ENCODE peak calls at places on chromosomes 7 and 10, in ten cellular contexts. One of them, this sample, is unnamed.

GRCh38 chr7:38068461-38068860 is 109.6 kb upstream of the STARD3NL start:
- DNase-seq in stimulated activated CD8-positive, alpha-beta memory T cell treated with anti-CD3 and anti-CD28 coated beads, Interleukin-4, amount 100 ng/mL, for 1 hour: no peak
- DNase-seq in NCI-H1694: no peak
- DNase-seq in tibial artery: no peak
- DNase-seq in head of caudate nucleus: no peak
- DNase-seq in stimulated activated CD4-positive, alpha-beta T cell treated with anti-CD3 and anti-CD28 coated beads, TNF-alpha, amount 100 ng/mL, for 1 hour: no peak
- DNase-seq in substantia nigra: no peak
- DNase-seq in SHP77: no peak
- DNase-seq in AG04449: no peak
- DNase-seq in AML-193: no peak
- DNase-seq in this sample: no peak

GRCh38 chr10:79242620-79243152 is 104.6 kb upstream of the PPIF start:
- DNase-seq in stimulated activated CD8-positive, alpha-beta memory T cell treated with anti-CD3 and anti-CD28 coated beads, Interleukin-4, amount 100 ng/mL, for 1 hour: no peak
- DNase-seq in NCI-H1694: no peak
- DNase-seq in tibial artery: peak; percentile 88
- DNase-seq in head of caudate nucleus: peak; percentile 64
- DNase-seq in stimulated activated CD4-positive, alpha-beta T cell treated with anti-CD3 and anti-CD28 coated beads, TNF-alpha, amount 100 ng/mL, for 1 hour: no peak
- DNase-seq in substantia nigra: peak; percentile 58
- DNase-seq in SHP77: no peak
- DNase-seq in AG04449: no peak
- DNase-seq in AML-193: peak; percentile 28
- DNase-seq in this sample: no peak

GRCh38 chr7:23494009-23494408 is 23.7 kb upstream of the IGF2BP3 start:
- DNase-seq in stimulated activated CD8-positive, alpha-beta memory T cell treated with anti-CD3 and anti-CD28 coated beads, Interleukin-4, amount 100 ng/mL, for 1 hour: no peak
- DNase-seq in NCI-H1694: no peak
- DNase-seq in tibial artery: no peak
- DNase-seq in head of caudate nucleus: no peak
- DNase-seq in stimulated activated CD4-positive, alpha-beta T cell treated with anti-CD3 and anti-CD28 coated beads, TNF-alpha, amount 100 ng/mL, for 1 hour: no peak
- DNase-seq in substantia nigra: no peak
- DNase-seq in SHP77: no peak
- DNase-seq in AG04449: no peak
- DNase-seq in AML-193: no peak
- DNase-seq in this sample: no peak

GRCh38 chr7:121113288-121113687 is 124.8 kb downstream of the CPED1 start:
- DNase-seq in stimulated activated CD8-positive, alpha-beta memory T cell treated with anti-CD3 and anti-CD28 coated beads, Interleukin-4, amount 100 ng/mL, for 1 hour: no peak
- DNase-seq in NCI-H1694: no peak
- DNase-seq in tibial artery: no peak
- DNase-seq in head of caudate nucleus: no peak
- DNase-seq in stimulated activated CD4-positive, alpha-beta T cell treated with anti-CD3 and anti-CD28 coated beads, TNF-alpha, amount 100 ng/mL, for 1 hour: no peak
- DNase-seq in substantia nigra: no peak
- DNase-seq in SHP77: no peak
- DNase-seq in AG04449: peak; percentile 24
- DNase-seq in AML-193: no peak
- DNase-seq in this sample: no peak

GRCh38 chr10:130857631-130858295 is 453.8 kb downstream of the TCERG1L start:
- DNase-seq in stimulated activated CD8-positive, alpha-beta memory T cell treated with anti-CD3 and anti-CD28 coated beads, Interleukin-4, amount 100 ng/mL, for 1 hour: no peak
- DNase-seq in NCI-H1694: no peak
- DNase-seq in tibial artery: no peak
- DNase-seq in head of caudate nucleus: no peak
- DNase-seq in stimulated activated CD4-positive, alpha-beta T cell treated with anti-CD3 and anti-CD28 coated beads, TNF-alpha, amount 100 ng/mL, for 1 hour: no peak
- DNase-seq in substantia nigra: no peak
- DNase-seq in SHP77: no peak
- DNase-seq in AG04449: no peak
- DNase-seq in AML-193: no peak
- DNase-seq in this sample: no peak

GRCh38 chr7:147524726-147525245 is 1065.8 kb upstream of the C7orf33 start:
- DNase-seq in stimulated activated CD8-positive, alpha-beta memory T cell treated with anti-CD3 and anti-CD28 coated beads, Interleukin-4, amount 100 ng/mL, for 1 hour: no peak
- DNase-seq in NCI-H1694: no peak
- DNase-seq in tibial artery: no peak
- DNase-seq in head of caudate nucleus: no peak
- DNase-seq in stimulated activated CD4-positive, alpha-beta T cell treated with anti-CD3 and anti-CD28 coated beads, TNF-alpha, amount 100 ng/mL, for 1 hour: no peak
- DNase-seq in substantia nigra: no peak
- DNase-seq in SHP77: no peak
- DNase-seq in AG04449: no peak
- DNase-seq in AML-193: no peak
- DNase-seq in this sample: no peak

GRCh38 chr10:71778071-71778470 is 4.8 kb upstream of the VSIR start:
- DNase-seq in stimulated activated CD8-positive, alpha-beta memory T cell treated with anti-CD3 and anti-CD28 coated beads, Interleukin-4, amount 100 ng/mL, for 1 hour: no peak
- DNase-seq in NCI-H1694: no peak
- DNase-seq in tibial artery: no peak
- DNase-seq in head of caudate nucleus: no peak
- DNase-seq in stimulated activated CD4-positive, alpha-beta T cell treated with anti-CD3 and anti-CD28 coated beads, TNF-alpha, amount 100 ng/mL, for 1 hour: no peak
- DNase-seq in substantia nigra: no peak
- DNase-seq in SHP77: no peak
- DNase-seq in AG04449: no peak
- DNase-seq in AML-193: no peak
- DNase-seq in this sample: no peak

GRCh38 chr10:29517352-29517923 is 117.3 kb downstream of the SVIL start:
- DNase-seq in stimulated activated CD8-positive, alpha-beta memory T cell treated with anti-CD3 and anti-CD28 coated beads, Interleukin-4, amount 100 ng/mL, for 1 hour: no peak
- DNase-seq in NCI-H1694: peak; percentile 12
- DNase-seq in tibial artery: no peak
- DNase-seq in head of caudate nucleus: no peak
- DNase-seq in stimulated activated CD4-positive, alpha-beta T cell treated with anti-CD3 and anti-CD28 coated beads, TNF-alpha, amount 100 ng/mL, for 1 hour: no peak
- DNase-seq in substantia nigra: no peak
- DNase-seq in SHP77: no peak
- DNase-seq in AG04449: no peak
- DNase-seq in AML-193: peak; percentile 15
- DNase-seq in this sample: no peak

GRCh38 chr10:51231754-51232153 is 157.5 kb downstream of the PRKG1 start:
- DNase-seq in stimulated activated CD8-positive, alpha-beta memory T cell treated with anti-CD3 and anti-CD28 coated beads, Interleukin-4, amount 100 ng/mL, for 1 hour: no peak
- DNase-seq in NCI-H1694: peak; percentile 28
- DNase-seq in tibial artery: no peak
- DNase-seq in head of caudate nucleus: no peak
- DNase-seq in stimulated activated CD4-positive, alpha-beta T cell treated with anti-CD3 and anti-CD28 coated beads, TNF-alpha, amount 100 ng/mL, for 1 hour: no peak
- DNase-seq in substantia nigra: no peak
- DNase-seq in SHP77: no peak
- DNase-seq in AG04449: no peak
- DNase-seq in AML-193: no peak
- DNase-seq in this sample: no peak

GRCh38 chr7:93307131-93307660 is 75.0 kb downstream of the VPS50 start:
- DNase-seq in stimulated activated CD8-positive, alpha-beta memory T cell treated with anti-CD3 and anti-CD28 coated beads, Interleukin-4, amount 100 ng/mL, for 1 hour: no peak
- DNase-seq in NCI-H1694: no peak
- DNase-seq in tibial artery: no peak
- DNase-seq in head of caudate nucleus: no peak
- DNase-seq in stimulated activated CD4-positive, alpha-beta T cell treated with anti-CD3 and anti-CD28 coated beads, TNF-alpha, amount 100 ng/mL, for 1 hour: no peak
- DNase-seq in substantia nigra: no peak
- DNase-seq in SHP77: no peak
- DNase-seq in AG04449: no peak
- DNase-seq in AML-193: no peak
- DNase-seq in this sample: no peak

GRCh38 chr7:34523233-34523918 is 134.6 kb upstream of the NPSR1 start:
- DNase-seq in stimulated activated CD8-positive, alpha-beta memory T cell treated with anti-CD3 and anti-CD28 coated beads, Interleukin-4, amount 100 ng/mL, for 1 hour: no peak
- DNase-seq in NCI-H1694: no peak
- DNase-seq in tibial artery: no peak
- DNase-seq in head of caudate nucleus: no peak
- DNase-seq in stimulated activated CD4-positive, alpha-beta T cell treated with anti-CD3 and anti-CD28 coated beads, TNF-alpha, amount 100 ng/mL, for 1 hour: no peak
- DNase-seq in substantia nigra: no peak
- DNase-seq in SHP77: no peak
- DNase-seq in AG04449: no peak
- DNase-seq in AML-193: no peak
- DNase-seq in this sample: no peak

GRCh38 chr7:47389923-47390630 is 191.8 kb downstream of the TNS3 start:
- DNase-seq in stimulated activated CD8-positive, alpha-beta memory T cell treated with anti-CD3 and anti-CD28 coated beads, Interleukin-4, amount 100 ng/mL, for 1 hour: no peak
- DNase-seq in NCI-H1694: no peak
- DNase-seq in tibial artery: peak; percentile 31
- DNase-seq in head of caudate nucleus: no peak
- DNase-seq in stimulated activated CD4-positive, alpha-beta T cell treated with anti-CD3 and anti-CD28 coated beads, TNF-alpha, amount 100 ng/mL, for 1 hour: no peak
- DNase-seq in substantia nigra: no peak
- DNase-seq in SHP77: no peak
- DNase-seq in AG04449: no peak
- DNase-seq in AML-193: no peak
- DNase-seq in this sample: no peak

GRCh38 chr7:7897509-7897908 is 71.1 kb upstream of the GLCCI1 start:
- DNase-seq in stimulated activated CD8-positive, alpha-beta memory T cell treated with anti-CD3 and anti-CD28 coated beads, Interleukin-4, amount 100 ng/mL, for 1 hour: no peak
- DNase-seq in NCI-H1694: no peak
- DNase-seq in tibial artery: no peak
- DNase-seq in head of caudate nucleus: no peak
- DNase-seq in stimulated activated CD4-positive, alpha-beta T cell treated with anti-CD3 and anti-CD28 coated beads, TNF-alpha, amount 100 ng/mL, for 1 hour: no peak
- DNase-seq in substantia nigra: no peak
- DNase-seq in SHP77: no peak
- DNase-seq in AG04449: no peak
- DNase-seq in AML-193: no peak
- DNase-seq in this sample: no peak

GRCh38 chr10:7035111-7035761 is 375.6 kb downstream of the SFMBT2 start:
- DNase-seq in stimulated activated CD8-positive, alpha-beta memory T cell treated with anti-CD3 and anti-CD28 coated beads, Interleukin-4, amount 100 ng/mL, for 1 hour: no peak
- DNase-seq in NCI-H1694: no peak
- DNase-seq in tibial artery: no peak
- DNase-seq in head of caudate nucleus: no peak
- DNase-seq in stimulated activated CD4-positive, alpha-beta T cell treated with anti-CD3 and anti-CD28 coated beads, TNF-alpha, amount 100 ng/mL, for 1 hour: no peak
- DNase-seq in substantia nigra: no peak
- DNase-seq in SHP77: no peak
- DNase-seq in AG04449: no peak
- DNase-seq in AML-193: no peak
- DNase-seq in this sample: no peak

GRCh38 chr10:32795598-32796183 is 162.3 kb downstream of the ITGB1 start:
- DNase-seq in stimulated activated CD8-positive, alpha-beta memory T cell treated with anti-CD3 and anti-CD28 coated beads, Interleukin-4, amount 100 ng/mL, for 1 hour: no peak
- DNase-seq in NCI-H1694: peak; percentile 3
- DNase-seq in tibial artery: no peak
- DNase-seq in head of caudate nucleus: no peak
- DNase-seq in stimulated activated CD4-positive, alpha-beta T cell treated with anti-CD3 and anti-CD28 coated beads, TNF-alpha, amount 100 ng/mL, for 1 hour: no peak
- DNase-seq in substantia nigra: no peak
- DNase-seq in SHP77: no peak
- DNase-seq in AG04449: no peak
- DNase-seq in AML-193: peak; percentile 37
- DNase-seq in this sample: no peak

GRCh38 chr10:42926831-42927230 is 144.2 kb downstream of the BMS1 start:
- DNase-seq in stimulated activated CD8-positive, alpha-beta memory T cell treated with anti-CD3 and anti-CD28 coated beads, Interleukin-4, amount 100 ng/mL, for 1 hour: no peak
- DNase-seq in NCI-H1694: no peak
- DNase-seq in tibial artery: no peak
- DNase-seq in head of caudate nucleus: no peak
- DNase-seq in stimulated activated CD4-positive, alpha-beta T cell treated with anti-CD3 and anti-CD28 coated beads, TNF-alpha, amount 100 ng/mL, for 1 hour: no peak
- DNase-seq in substantia nigra: no peak
- DNase-seq in SHP77: no peak
- DNase-seq in AG04449: no peak
- DNase-seq in AML-193: no peak
- DNase-seq in this sample: no peak

GRCh38 chr7:139231513-139232376 is 708 bp downstream of the UBN2 start:
- DNase-seq in stimulated activated CD8-positive, alpha-beta memory T cell treated with anti-CD3 and anti-CD28 coated beads, Interleukin-4, amount 100 ng/mL, for 1 hour: no peak
- DNase-seq in NCI-H1694: no peak
- DNase-seq in tibial artery: peak; percentile 65
- DNase-seq in head of caudate nucleus: peak; percentile 40
- DNase-seq in stimulated activated CD4-positive, alpha-beta T cell treated with anti-CD3 and anti-CD28 coated beads, TNF-alpha, amount 100 ng/mL, for 1 hour: no peak
- DNase-seq in substantia nigra: peak; percentile 46
- DNase-seq in SHP77: no peak
- DNase-seq in AG04449: no peak
- DNase-seq in AML-193: no peak
- DNase-seq in this sample: no peak

GRCh38 chr7:26863504-26864308 is 684 bp downstream of the SKAP2 start:
- DNase-seq in stimulated activated CD8-positive, alpha-beta memory T cell treated with anti-CD3 and anti-CD28 coated beads, Interleukin-4, amount 100 ng/mL, for 1 hour: no peak
- DNase-seq in NCI-H1694: no peak
- DNase-seq in tibial artery: no peak
- DNase-seq in head of caudate nucleus: no peak
- DNase-seq in stimulated activated CD4-positive, alpha-beta T cell treated with anti-CD3 and anti-CD28 coated beads, TNF-alpha, amount 100 ng/mL, for 1 hour: no peak
- DNase-seq in substantia nigra: no peak
- DNase-seq in SHP77: peak; percentile 62
- DNase-seq in AG04449: no peak
- DNase-seq in AML-193: peak; percentile 22
- DNase-seq in this sample: no peak

GRCh38 chr10:122565766-122566206 is 5.2 kb downstream of the DMBT1 start:
- DNase-seq in stimulated activated CD8-positive, alpha-beta memory T cell treated with anti-CD3 and anti-CD28 coated beads, Interleukin-4, amount 100 ng/mL, for 1 hour: peak; percentile 44
- DNase-seq in NCI-H1694: peak; percentile 40
- DNase-seq in tibial artery: peak; percentile 83
- DNase-seq in head of caudate nucleus: peak; percentile 80
- DNase-seq in stimulated activated CD4-positive, alpha-beta T cell treated with anti-CD3 and anti-CD28 coated beads, TNF-alpha, amount 100 ng/mL, for 1 hour: peak; percentile 42
- DNase-seq in substantia nigra: peak; percentile 74
- DNase-seq in SHP77: peak; percentile 40
- DNase-seq in AG04449: peak; percentile 41
- DNase-seq in AML-193: peak; percentile 32
- DNase-seq in this sample: peak; percentile 28

GRCh38 chr10:116270691-116271592 is 2.1 kb downstream of the GFRA1 start:
- DNase-seq in stimulated activated CD8-positive, alpha-beta memory T cell treated with anti-CD3 and anti-CD28 coated beads, Interleukin-4, amount 100 ng/mL, for 1 hour: no peak
- DNase-seq in NCI-H1694: no peak
- DNase-seq in tibial artery: no peak
- DNase-seq in head of caudate nucleus: no peak
- DNase-seq in stimulated activated CD4-positive, alpha-beta T cell treated with anti-CD3 and anti-CD28 coated beads, TNF-alpha, amount 100 ng/mL, for 1 hour: no peak
- DNase-seq in substantia nigra: no peak
- DNase-seq in SHP77: no peak
- DNase-seq in AG04449: no peak
- DNase-seq in AML-193: no peak
- DNase-seq in this sample: no peak

GRCh38 chr7:117863618-117864017 is 9.6 kb downstream of the CTTNBP2 start:
- DNase-seq in stimulated activated CD8-positive, alpha-beta memory T cell treated with anti-CD3 and anti-CD28 coated beads, Interleukin-4, amount 100 ng/mL, for 1 hour: no peak
- DNase-seq in NCI-H1694: no peak
- DNase-seq in tibial artery: no peak
- DNase-seq in head of caudate nucleus: no peak
- DNase-seq in stimulated activated CD4-positive, alpha-beta T cell treated with anti-CD3 and anti-CD28 coated beads, TNF-alpha, amount 100 ng/mL, for 1 hour: no peak
- DNase-seq in substantia nigra: no peak
- DNase-seq in SHP77: no peak
- DNase-seq in AG04449: no peak
- DNase-seq in AML-193: no peak
- DNase-seq in this sample: no peak

GRCh38 chr7:33509251-33509650 is 379.9 kb downstream of the BBS9 start:
- DNase-seq in stimulated activated CD8-positive, alpha-beta memory T cell treated with anti-CD3 and anti-CD28 coated beads, Interleukin-4, amount 100 ng/mL, for 1 hour: no peak
- DNase-seq in NCI-H1694: no peak
- DNase-seq in tibial artery: no peak
- DNase-seq in head of caudate nucleus: no peak
- DNase-seq in stimulated activated CD4-positive, alpha-beta T cell treated with anti-CD3 and anti-CD28 coated beads, TNF-alpha, amount 100 ng/mL, for 1 hour: no peak
- DNase-seq in substantia nigra: no peak
- DNase-seq in SHP77: no peak
- DNase-seq in AG04449: no peak
- DNase-seq in AML-193: no peak
- DNase-seq in this sample: no peak

GRCh38 chr10:4459531-4459930 is 366.5 kb upstream of the AKR1E2 start:
- DNase-seq in stimulated activated CD8-positive, alpha-beta memory T cell treated with anti-CD3 and anti-CD28 coated beads, Interleukin-4, amount 100 ng/mL, for 1 hour: no peak
- DNase-seq in NCI-H1694: no peak
- DNase-seq in tibial artery: no peak
- DNase-seq in head of caudate nucleus: no peak
- DNase-seq in stimulated activated CD4-positive, alpha-beta T cell treated with anti-CD3 and anti-CD28 coated beads, TNF-alpha, amount 100 ng/mL, for 1 hour: no peak
- DNase-seq in substantia nigra: no peak
- DNase-seq in SHP77: no peak
- DNase-seq in AG04449: no peak
- DNase-seq in AML-193: no peak
- DNase-seq in this sample: no peak

GRCh38 chr10:66762218-66762729 is 163.6 kb upstream of the LRRTM3 start:
- DNase-seq in stimulated activated CD8-positive, alpha-beta memory T cell treated with anti-CD3 and anti-CD28 coated beads, Interleukin-4, amount 100 ng/mL, for 1 hour: no peak
- DNase-seq in NCI-H1694: no peak
- DNase-seq in tibial artery: no peak
- DNase-seq in head of caudate nucleus: no peak
- DNase-seq in stimulated activated CD4-positive, alpha-beta T cell treated with anti-CD3 and anti-CD28 coated beads, TNF-alpha, amount 100 ng/mL, for 1 hour: no peak
- DNase-seq in substantia nigra: no peak
- DNase-seq in SHP77: no peak
- DNase-seq in AG04449: no peak
- DNase-seq in AML-193: no peak
- DNase-seq in this sample: no peak

This sample was measured in thoracic aorta.